ENCODE peak calls at places on chromosome 5, in seven cellular contexts. One of them, this sample, is unnamed.

GRCh38 chr5:141814064-141814982 is 63.9 kb downstream of the PCDH1 start:
- DNase-seq in fibroblast of pulmonary artery: peak
- DNase-seq in A549: peak
- DNase-seq in left ventricle myocardium inferior: peak
- DNase-seq in fibroblast of the aortic adventitia: peak
- DNase-seq in lung: peak
- DNase-seq in mammary epithelial cell: peak
- DNase-seq in this sample: peak

GRCh38 chr5:132019857-132020555 is 8.5 kb upstream of the ACSL6 start:
- DNase-seq in mammary epithelial cell: peak
- DNase-seq in A549: no peak
- DNase-seq in lung: no peak
- DNase-seq in left ventricle myocardium inferior: no peak
- DNase-seq in fibroblast of pulmonary artery: no peak
- DNase-seq in fibroblast of the aortic adventitia: no peak
- DNase-seq in this sample: no peak

GRCh38 chr5:106171708-106172107 is 1499.0 kb downstream of the EFNA5 start:
- DNase-seq in mammary epithelial cell: no peak
- DNase-seq in fibroblast of pulmonary artery: peak
- DNase-seq in A549: no peak
- DNase-seq in left ventricle myocardium inferior: no peak
- DNase-seq in fibroblast of the aortic adventitia: peak
- DNase-seq in lung: no peak
- DNase-seq in this sample: peak

GRCh38 chr5:173029499-173029921 is 26.6 kb upstream of the CREBRF start:
- DNase-seq in left ventricle myocardium inferior: no peak
- DNase-seq in fibroblast of pulmonary artery: no peak
- DNase-seq in A549: no peak
- DNase-seq in mammary epithelial cell: no peak
- DNase-seq in lung: no peak
- DNase-seq in fibroblast of the aortic adventitia: no peak
- DNase-seq in this sample: no peak

GRCh38 chr5:170287532-170287931 is 10.0 kb downstream of the LCP2 start:
- DNase-seq in left ventricle myocardium inferior: peak
- DNase-seq in fibroblast of pulmonary artery: peak
- DNase-seq in fibroblast of the aortic adventitia: no peak
- DNase-seq in A549: no peak
- DNase-seq in lung: peak
- DNase-seq in mammary epithelial cell: no peak
- DNase-seq in this sample: peak

GRCh38 chr5:111772456-111772855 is 15.5 kb upstream of the NREP start:
- DNase-seq in A549: peak
- DNase-seq in mammary epithelial cell: no peak
- DNase-seq in lung: no peak
- DNase-seq in fibroblast of pulmonary artery: no peak
- DNase-seq in left ventricle myocardium inferior: no peak
- DNase-seq in fibroblast of the aortic adventitia: no peak
- DNase-seq in this sample: no peak

GRCh38 chr5:74116266-74116665 is 490.3 kb downstream of the ARHGEF28 start:
- DNase-seq in fibroblast of pulmonary artery: no peak
- DNase-seq in mammary epithelial cell: no peak
- DNase-seq in A549: no peak
- DNase-seq in fibroblast of the aortic adventitia: no peak
- DNase-seq in left ventricle myocardium inferior: no peak
- DNase-seq in lung: no peak
- DNase-seq in this sample: no peak

GRCh38 chr5:137037848-137038247 is 461.3 kb downstream of the SPOCK1 start:
- DNase-seq in fibroblast of pulmonary artery: no peak
- DNase-seq in A549: no peak
- DNase-seq in left ventricle myocardium inferior: no peak
- DNase-seq in fibroblast of the aortic adventitia: no peak
- DNase-seq in lung: no peak
- DNase-seq in mammary epithelial cell: no peak
- DNase-seq in this sample: no peak

GRCh38 chr5:82975812-82976211 is 101.4 kb downstream of the TMEM167A start:
- DNase-seq in mammary epithelial cell: peak
- DNase-seq in left ventricle myocardium inferior: no peak
- DNase-seq in lung: no peak
- DNase-seq in A549: no peak
- DNase-seq in fibroblast of pulmonary artery: no peak
- DNase-seq in fibroblast of the aortic adventitia: no peak
- DNase-seq in this sample: no peak

GRCh38 chr5:176803943-176804498 is 6.3 kb upstream of the UNC5A start:
- DNase-seq in A549: no peak
- DNase-seq in fibroblast of the aortic adventitia: peak
- DNase-seq in left ventricle myocardium inferior: no peak
- DNase-seq in lung: no peak
- DNase-seq in mammary epithelial cell: peak
- DNase-seq in fibroblast of pulmonary artery: peak
- DNase-seq in this sample: no peak

DNA sequence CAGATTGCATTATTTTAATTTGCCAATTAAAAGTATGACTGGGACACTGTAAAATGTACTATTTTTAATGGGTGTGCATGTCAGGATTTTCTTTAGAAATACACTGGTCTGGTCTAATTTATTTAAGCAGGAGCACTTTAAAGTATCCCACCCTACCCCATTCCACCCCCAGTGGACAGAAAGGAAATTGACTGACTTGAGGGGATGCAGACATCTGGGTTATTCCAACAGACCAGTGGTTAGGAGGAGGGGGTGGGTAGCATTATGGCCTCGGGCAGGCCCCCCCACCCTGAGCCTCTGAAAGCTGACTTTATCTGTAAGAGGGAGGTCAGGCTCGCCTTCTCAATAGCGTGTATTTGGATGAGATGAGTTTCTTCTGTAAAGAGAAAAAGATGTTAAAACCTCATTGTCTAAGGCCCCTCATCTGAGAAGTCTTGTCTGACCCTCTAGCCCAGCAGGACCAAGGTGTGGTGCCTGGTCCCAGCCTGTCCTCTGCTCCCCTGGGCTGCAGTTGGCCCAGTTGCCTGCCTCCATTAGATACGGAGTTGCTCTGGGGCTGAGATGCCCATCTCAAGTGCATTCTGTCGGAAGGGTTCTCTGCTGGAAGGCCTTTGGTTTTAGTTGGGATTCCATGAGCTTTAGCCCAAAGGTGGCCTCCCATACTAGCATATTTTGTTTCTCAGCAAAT is 4.4 kb downstream of the HNRNPAB start:
- DNase-seq in fibroblast of pulmonary artery: no peak
- DNase-seq in A549: peak
- DNase-seq in fibroblast of the aortic adventitia: no peak
- DNase-seq in lung: no peak
- DNase-seq in mammary epithelial cell: no peak
- DNase-seq in left ventricle myocardium inferior: no peak
- DNase-seq in this sample: peak
- TF ChIP-seq CTCF in fibroblast of pulmonary artery: peak
- TF ChIP-seq CTCF in A549: no peak
- TF ChIP-seq CTCF in fibroblast of the aortic adventitia: peak
- TF ChIP-seq CTCF in lung: no peak
- TF ChIP-seq CTCF in mammary epithelial cell: no peak
- TF ChIP-seq CTCF in left ventricle myocardium inferior: no peak
- TF ChIP-seq CTCF in this sample: no peak

DNA sequence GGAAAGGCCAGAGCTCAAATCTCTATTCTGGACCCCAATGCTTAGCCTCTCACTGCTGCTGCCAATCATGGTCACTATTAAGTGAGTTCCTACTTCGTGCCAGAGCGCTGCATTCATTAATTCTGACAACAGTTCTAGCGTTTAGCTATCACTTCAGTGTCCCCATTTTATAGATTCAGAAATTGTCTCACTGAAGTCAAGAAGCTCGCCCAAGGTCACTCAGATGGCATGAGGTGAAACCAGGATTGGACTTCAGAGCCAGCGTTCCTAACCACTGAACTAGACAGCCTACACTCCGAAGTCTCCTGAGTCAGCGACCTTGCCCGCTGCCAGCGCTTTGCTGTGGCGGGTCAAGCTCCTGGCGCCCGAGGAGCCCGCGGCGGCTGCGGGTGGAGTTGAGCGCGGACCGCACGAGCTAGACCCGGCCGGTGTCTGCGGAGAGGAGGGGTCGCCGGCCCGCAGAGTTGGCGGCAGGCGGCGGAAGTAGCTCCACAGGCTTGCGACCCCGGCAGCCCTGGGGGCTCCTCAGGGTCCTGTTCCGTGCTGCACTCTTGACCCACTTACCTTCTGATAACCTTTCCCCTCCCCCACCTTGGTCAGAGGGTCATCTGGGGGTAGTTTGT is 2.1 kb upstream of the GABRB2 start:
- DNase-seq in left ventricle myocardium inferior: no peak
- DNase-seq in mammary epithelial cell: no peak
- DNase-seq in lung: no peak
- DNase-seq in A549: no peak
- DNase-seq in fibroblast of pulmonary artery: no peak
- DNase-seq in fibroblast of the aortic adventitia: no peak
- DNase-seq in this sample: no peak
- H3K4me3 ChIP-seq in left ventricle myocardium inferior: peak
- H3K4me3 ChIP-seq in mammary epithelial cell: no peak
- H3K4me3 ChIP-seq in lung: peak
- H3K4me3 ChIP-seq in A549: peak
- H3K4me3 ChIP-seq in fibroblast of pulmonary artery: no peak
- H3K4me3 ChIP-seq in fibroblast of the aortic adventitia: no peak
- H3K4me3 ChIP-seq in this sample: no peak

GRCh38 chr5:181043285-181044092 is 3.4 kb downstream of the BTNL9 start:
- DNase-seq in mammary epithelial cell: no peak
- DNase-seq in left ventricle myocardium inferior: no peak
- DNase-seq in A549: peak
- DNase-seq in fibroblast of the aortic adventitia: no peak
- DNase-seq in fibroblast of pulmonary artery: no peak
- DNase-seq in lung: peak
- DNase-seq in this sample: no peak
- TF ChIP-seq CTCF in mammary epithelial cell: peak
- TF ChIP-seq CTCF in left ventricle myocardium inferior: peak
- TF ChIP-seq CTCF in A549: peak
- TF ChIP-seq CTCF in fibroblast of the aortic adventitia: no peak
- TF ChIP-seq CTCF in fibroblast of pulmonary artery: no peak
- TF ChIP-seq CTCF in lung: no peak
- TF ChIP-seq CTCF in this sample: no peak

DNA sequence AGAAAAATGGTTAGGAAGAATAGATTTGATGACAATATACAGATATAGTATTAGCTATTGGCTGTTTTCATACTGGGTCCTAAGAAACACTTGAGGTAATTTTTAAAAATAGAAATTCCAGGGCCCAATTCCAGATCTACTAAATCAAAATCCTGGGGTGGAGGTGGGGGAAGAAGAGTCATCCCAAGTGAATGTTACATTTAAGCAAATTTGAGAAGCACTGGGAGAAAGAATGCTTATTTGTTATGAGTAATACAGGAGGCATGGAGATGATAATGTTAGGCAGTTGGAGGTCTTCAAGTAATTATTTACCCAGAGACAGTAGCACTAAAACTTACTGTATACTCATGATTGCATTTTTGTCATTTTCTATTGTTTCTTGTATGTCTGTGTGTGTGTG is 93.0 kb upstream of the DAB2 start:
- DNase-seq in fibroblast of pulmonary artery: peak
- DNase-seq in left ventricle myocardium inferior: no peak
- DNase-seq in lung: no peak
- DNase-seq in mammary epithelial cell: peak
- DNase-seq in A549: peak
- DNase-seq in fibroblast of the aortic adventitia: peak
- DNase-seq in this sample: peak
- H3K4me3 ChIP-seq in fibroblast of pulmonary artery: no peak
- H3K4me3 ChIP-seq in left ventricle myocardium inferior: no peak
- H3K4me3 ChIP-seq in lung: no peak
- H3K4me3 ChIP-seq in mammary epithelial cell: no peak
- H3K4me3 ChIP-seq in A549: no peak
- H3K4me3 ChIP-seq in fibroblast of the aortic adventitia: no peak
- H3K4me3 ChIP-seq in this sample: no peak

GRCh38 chr5:135747824-135748223 is 86.6 kb upstream of the SLC25A48 start:
- DNase-seq in left ventricle myocardium inferior: no peak
- DNase-seq in fibroblast of pulmonary artery: no peak
- DNase-seq in fibroblast of the aortic adventitia: no peak
- DNase-seq in mammary epithelial cell: no peak
- DNase-seq in A549: no peak
- DNase-seq in lung: no peak
- DNase-seq in this sample: no peak

GRCh38 chr5:135753990-135754389 is 80.5 kb upstream of the SLC25A48 start:
- DNase-seq in fibroblast of pulmonary artery: no peak
- DNase-seq in mammary epithelial cell: no peak
- DNase-seq in left ventricle myocardium inferior: no peak
- DNase-seq in A549: no peak
- DNase-seq in lung: no peak
- DNase-seq in fibroblast of the aortic adventitia: no peak
- DNase-seq in this sample: no peak

GRCh38 chr5:135745897-135746500 is 88.5 kb upstream of the SLC25A48 start:
- DNase-seq in fibroblast of pulmonary artery: no peak
- DNase-seq in A549: no peak
- DNase-seq in lung: no peak
- DNase-seq in fibroblast of the aortic adventitia: no peak
- DNase-seq in mammary epithelial cell: no peak
- DNase-seq in left ventricle myocardium inferior: no peak
- DNase-seq in this sample: no peak

DNA sequence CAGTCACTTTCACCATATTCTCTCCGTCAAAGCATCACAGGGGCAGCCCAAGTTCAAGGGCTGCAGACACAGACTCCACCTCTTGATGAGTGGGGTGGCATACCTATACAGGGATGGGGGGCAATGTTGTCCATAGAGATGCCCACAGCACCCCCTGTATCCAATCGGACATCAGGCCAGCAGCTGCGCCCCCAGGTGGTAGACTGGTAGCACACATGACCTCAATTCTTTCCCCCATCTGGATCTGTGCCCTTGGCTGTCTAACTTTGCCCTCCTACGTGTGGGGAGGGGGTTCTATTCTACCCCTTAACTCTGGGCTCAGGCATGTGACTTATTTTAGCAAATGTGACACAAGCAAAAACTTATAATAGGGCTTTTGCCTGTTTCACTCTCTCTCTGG is 84.0 kb upstream of the SLC25A48 start:
- DNase-seq in left ventricle myocardium inferior: no peak
- DNase-seq in mammary epithelial cell: no peak
- DNase-seq in A549: no peak
- DNase-seq in lung: no peak
- DNase-seq in fibroblast of pulmonary artery: no peak
- DNase-seq in fibroblast of the aortic adventitia: no peak
- DNase-seq in this sample: no peak
- TF ChIP-seq CTCF in left ventricle myocardium inferior: no peak
- TF ChIP-seq CTCF in mammary epithelial cell: peak
- TF ChIP-seq CTCF in A549: no peak
- TF ChIP-seq CTCF in lung: no peak
- TF ChIP-seq CTCF in fibroblast of pulmonary artery: no peak
- TF ChIP-seq CTCF in fibroblast of the aortic adventitia: no peak
- TF ChIP-seq CTCF in this sample: no peak

GRCh38 chr5:165502893-165503696 is 1997.7 kb downstream of the MAT2B start:
- DNase-seq in lung: no peak
- DNase-seq in fibroblast of pulmonary artery: no peak
- DNase-seq in mammary epithelial cell: no peak
- DNase-seq in left ventricle myocardium inferior: no peak
- DNase-seq in A549: no peak
- DNase-seq in fibroblast of the aortic adventitia: no peak
- DNase-seq in this sample: no peak
- H3K4me3 ChIP-seq in lung: no peak
- H3K4me3 ChIP-seq in fibroblast of pulmonary artery: no peak
- H3K4me3 ChIP-seq in mammary epithelial cell: no peak
- H3K4me3 ChIP-seq in left ventricle myocardium inferior: peak
- H3K4me3 ChIP-seq in A549: peak
- H3K4me3 ChIP-seq in fibroblast of the aortic adventitia: no peak
- H3K4me3 ChIP-seq in this sample: no peak

GRCh38 chr5:177982072-177982727 is 13.8 kb downstream of the PROP1 start:
- DNase-seq in A549: peak
- DNase-seq in fibroblast of pulmonary artery: no peak
- DNase-seq in lung: no peak
- DNase-seq in mammary epithelial cell: no peak
- DNase-seq in left ventricle myocardium inferior: no peak
- DNase-seq in fibroblast of the aortic adventitia: no peak
- DNase-seq in this sample: peak
- TF ChIP-seq CTCF in A549: peak
- TF ChIP-seq CTCF in fibroblast of pulmonary artery: no peak
- TF ChIP-seq CTCF in lung: peak
- TF ChIP-seq CTCF in mammary epithelial cell: peak
- TF ChIP-seq CTCF in left ventricle myocardium inferior: no peak
- TF ChIP-seq CTCF in fibroblast of the aortic adventitia: no peak
- TF ChIP-seq CTCF in this sample: no peak